ENCODE peak calls at places on chromosome 17, in eight cellular contexts. T is GM23338, G is fibroblast of lung, K is astrocyte of the cerebellum, D is choroid plexus epithelial cell, U is spleen, Z is fibroblast of pulmonary artery, W is heart right ventricle. F is an unnamed sample.

GRCh38 chr17:50362661-50363060 is 10.3 kb downstream of the MRPL27 start:
- DNase-seq in T (no peak), G (no peak), K (no peak), D (no peak), U (no peak), Z (no peak), W (no peak), F (no peak)

GRCh38 chr17:1709971-1710806 is at the start of gene TLCD2:
- DNase-seq in T (peak; percentile 83), G (peak; percentile 76), K (no peak), D (peak; percentile 66), U (peak; percentile 85), Z (peak; percentile 65), W (peak; percentile 81), F (peak; percentile 68)

GRCh38 chr17:48795444-48796162 is 21.4 kb downstream of the TTLL6 start:
- DNase-seq in T (no peak), G (peak; percentile 72), K (peak; percentile 18), D (peak; percentile 73), U (no peak), Z (peak; percentile 40), W (no peak), F (peak; percentile 63)

GRCh38 chr17:33452797-33453196 is 159.7 kb upstream of the ASIC2 start:
- DNase-seq in T (peak; percentile 76), G (no peak), K (no peak), D (peak; percentile 9), U (no peak), Z (no peak), W (no peak), F (no peak)

GRCh38 chr17:41098042-41098441 is at the start of gene KRTAP4-8:
- DNase-seq in T (no peak), G (no peak), K (no peak), D (no peak), U (no peak), Z (no peak), W (no peak), F (no peak)

GRCh38 chr17:49882434-49882833 is 34.6 kb upstream of the TAC4 start:
- DNase-seq in T (no peak), G (no peak), K (no peak), D (no peak), U (no peak), Z (no peak), W (no peak), F (no peak)

GRCh38 chr17:1905190-1905919 is 75.5 kb downstream of the RPA1 start:
- DNase-seq in T (no peak), G (peak; percentile 11), K (no peak), D (no peak), U (no peak), Z (no peak), W (no peak), F (no peak)

GRCh38 chr17:82647593-82648164 is 565 bp downstream of the WDR45B start:
- DNase-seq in T (peak; percentile 34), G (no peak), K (no peak), D (no peak), U (no peak), Z (no peak), W (peak; percentile 50), F (peak; percentile 20)

GRCh38 chr17:29116652-29117439 is 63.4 kb downstream of the MYO18A start:
- DNase-seq in T (peak; percentile 91), G (peak; percentile 41), K (no peak), D (peak; percentile 74), U (peak; percentile 95), Z (peak; percentile 72), W (peak; percentile 84), F (peak; percentile 77)

GRCh38 chr17:50511058-50511457 is 2.8 kb downstream of the MYCBPAP start:
- DNase-seq in T (no peak), G (no peak), K (no peak), D (peak; percentile 63), U (peak; percentile 16), Z (peak; percentile 25), W (no peak), F (peak; percentile 45)

GRCh38 chr17:77320046-77320445 is 179.3 kb downstream of the SEC14L1 start:
- DNase-seq in T (no peak), G (peak; percentile 42), K (no peak), D (peak; percentile 84), U (peak; percentile 74), Z (peak; percentile 89), W (no peak), F (peak; percentile 84)

GRCh38 chr17:77318021-77318420 is 177.3 kb downstream of the SEC14L1 start:
- DNase-seq in T (no peak), G (no peak), K (no peak), D (no peak), U (peak; percentile 57), Z (no peak), W (no peak), F (no peak)

GRCh38 chr17:77319211-77320031 is 178.7 kb downstream of the SEC14L1 start:
- DNase-seq in T (peak; percentile 46), G (peak; percentile 83), K (no peak), D (peak; percentile 79), U (peak; percentile 93), Z (peak; percentile 81), W (peak; percentile 76), F (peak; percentile 85)

GRCh38 chr17:77317091-77317519 is 176.3 kb downstream of the SEC14L1 start:
- DNase-seq in T (no peak), G (peak; percentile 36), K (no peak), D (peak; percentile 30), U (peak; percentile 74), Z (no peak), W (no peak), F (no peak)

GRCh38 chr17:77318491-77319210 is 177.9 kb downstream of the SEC14L1 start:
- DNase-seq in T (no peak), G (peak; percentile 38), K (no peak), D (peak; percentile 57), U (peak; percentile 81), Z (peak; percentile 60), W (no peak), F (peak; percentile 69)
- H3K4me3 ChIP-seq in T (no peak overlapping the region), G (peak overlapping the region; percentile 72), K (no peak overlapping the region), D (peak overlapping the region; percentile 77), U (no peak overlapping the region), Z (peak overlapping the region; percentile 65), W (no peak overlapping the region), F (no peak overlapping the region)

GRCh38 chr17:39744836-39745215 is 7.1 kb downstream of the GRB7 start:
- DNase-seq in T (no peak), G (no peak), K (no peak), D (no peak), U (peak; percentile 41), Z (no peak), W (no peak), F (no peak)
- TF ChIP-seq CTCF in T (no peak), G (no peak), K (peak; percentile 8), D (peak; percentile 19), U (no peak), Z (no peak), W (no peak), F (no peak)

GRCh38 chr17:16141685-16142084 is 73.6 kb downstream of the NCOR1 start:
- DNase-seq in T (no peak), G (no peak), K (no peak), D (no peak), U (no peak), Z (no peak), W (no peak), F (no peak)
- H3K4me3 ChIP-seq in T (no peak overlapping the region), G (no peak overlapping the region), K (no peak overlapping the region), D (no peak overlapping the region), U (no peak overlapping the region), Z (no peak overlapping the region), W (no peak overlapping the region), F (no peak overlapping the region)

GRCh38 chr17:63447688-63448005 is 1.5 kb upstream of the CYB561 start:
- DNase-seq in T (no peak), G (no peak), K (peak; percentile 20), D (no peak), U (no peak), Z (peak; percentile 65), W (no peak), F (peak; percentile 63)

GRCh38 chr17:63446981-63447687 is 1.0 kb upstream of the CYB561 start:
- DNase-seq in T (peak; percentile 77), G (no peak), K (no peak), D (no peak), U (no peak), Z (peak; percentile 81), W (no peak), F (peak; percentile 86)

GRCh38 chr17:63445065-63445464 is 1.0 kb downstream of the CYB561 start:
- DNase-seq in T (no peak), G (no peak), K (no peak), D (no peak), U (no peak), Z (no peak), W (no peak), F (no peak)

GRCh38 chr17:63445571-63446217 is 412 bp downstream of the CYB561 start:
- DNase-seq in T (peak; percentile 72), G (peak; percentile 45), K (no peak), D (peak; percentile 43), U (no peak), Z (peak; percentile 38), W (no peak), F (no peak)

DNA sequence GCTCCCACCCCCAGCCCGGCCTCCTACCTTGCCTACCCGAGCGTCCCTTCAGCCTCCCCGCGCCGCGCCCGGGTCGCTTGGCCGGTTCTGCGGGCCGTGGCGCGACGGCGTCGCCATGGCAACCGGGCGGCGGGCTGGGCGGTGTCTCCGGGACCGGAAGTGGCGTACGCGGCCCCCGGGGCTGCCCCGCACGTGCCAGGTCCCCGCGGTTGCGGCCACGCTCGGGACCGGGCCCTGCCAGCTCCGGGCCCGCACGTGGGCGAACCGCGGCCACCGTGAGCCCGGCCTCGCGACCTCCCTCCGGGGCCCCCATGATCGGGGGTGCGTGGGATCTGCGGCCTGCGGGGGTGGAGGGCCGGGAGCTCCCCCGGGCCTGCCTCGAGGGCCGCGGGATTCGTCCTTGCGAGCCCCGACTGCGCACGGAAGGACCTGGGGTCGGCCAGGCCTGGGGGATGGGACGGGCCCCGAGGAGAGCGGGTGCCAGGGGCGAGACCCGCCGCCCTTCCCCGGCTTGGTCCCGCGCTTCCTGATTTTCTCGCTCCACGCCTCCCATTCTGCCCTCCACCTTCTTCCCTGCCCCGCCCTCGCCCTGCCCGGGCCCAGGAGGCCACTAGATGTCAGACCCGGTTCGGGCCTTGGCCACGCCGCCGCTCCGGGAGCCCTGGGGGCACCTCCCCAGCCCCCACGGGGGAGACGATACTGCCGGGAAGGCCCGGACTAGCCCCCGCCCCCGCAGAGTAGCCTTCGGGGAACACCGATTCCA is at the start of gene CYB561:
- DNase-seq in T (peak; percentile 82), G (peak; percentile 51), K (no peak), D (peak; percentile 59), U (peak; percentile 91), Z (peak; percentile 62), W (peak; percentile 82), F (no peak)
- TF ChIP-seq CTCF in T (peak; percentile 43), G (no peak), K (no peak), D (peak; percentile 14), U (no peak), Z (no peak), W (no peak), F (no peak)